ENCODE peak calls at places on chromosomes 13 and 19, in eight cellular contexts. S is stomach, I is A549, Z is esophagus muscularis mucosa, U is transverse colon, E is tibial nerve, D is upper lobe of left lung, O is suprapubic skin. H is an unnamed sample.

GRCh38 chr19:19591133-19591825 is 27.2 kb downstream of the PBX4 start:
- DNase-seq in S (peak; percentile 53), I (peak; percentile 58), Z (no peak), U (peak; percentile 35), E (no peak), D (no peak), O (no peak), H (no peak)

GRCh38 chr13:44303681-44304432 is 69.8 kb upstream of the SERP2 start:
- DNase-seq in S (peak; percentile 26), I (no peak), Z (no peak), U (peak; percentile 41), E (no peak), D (no peak), O (no peak), H (peak; percentile 97)

GRCh38 chr13:24075137-24075975 is 85.2 kb upstream of the SPATA13 start:
- DNase-seq in S (no peak), I (no peak), Z (no peak), U (no peak), E (no peak), D (no peak), O (no peak), H (no peak)

GRCh38 chr19:34218818-34219164 is 35.6 kb upstream of the GARRE1 start:
- DNase-seq in S (no peak), I (no peak), Z (no peak), U (no peak), E (no peak), D (no peak), O (no peak), H (no peak)

GRCh38 chr19:40241809-40242384 is 15.4 kb upstream of the CCNP start:
- DNase-seq in S (no peak), I (no peak), Z (no peak), U (no peak), E (peak; percentile 38), D (no peak), O (no peak), H (no peak)

GRCh38 chr19:13398780-13399726 is 107.2 kb downstream of the CACNA1A start:
- DNase-seq in S (no peak), I (peak; percentile 2), Z (no peak), U (no peak), E (no peak), D (no peak), O (no peak), H (no peak)

GRCh38 chr13:27619093-27619705 is 1.1 kb downstream of the LNX2 start:
- DNase-seq in S (no peak), I (no peak), Z (no peak), U (no peak), E (no peak), D (no peak), O (no peak), H (no peak)

GRCh38 chr13:31965361-31966066 is 66.1 kb upstream of the FRY start:
- DNase-seq in S (no peak), I (no peak), Z (no peak), U (no peak), E (no peak), D (no peak), O (no peak), H (no peak)

GRCh38 chr19:32199501-32200040 is 145.8 kb upstream of the ZNF507 start:
- DNase-seq in S (no peak), I (no peak), Z (peak; percentile 81), U (no peak), E (no peak), D (peak; percentile 44), O (no peak), H (no peak)

GRCh38 chr13:74132152-74132767 is 1.9 kb downstream of the KLF12 start:
- DNase-seq in S (no peak), I (no peak), Z (no peak), U (no peak), E (no peak), D (no peak), O (no peak), H (no peak)

GRCh38 chr19:40413291-40413994 is at the start of gene PRX:
- DNase-seq in S (no peak), I (no peak), Z (no peak), U (no peak), E (no peak), D (no peak), O (no peak), H (no peak)

GRCh38 chr13:24511019-24511823 is 1.4 kb downstream of the PARP4 start:
- DNase-seq in S (peak; percentile 53), I (peak; percentile 68), Z (no peak), U (peak; percentile 56), E (no peak), D (no peak), O (no peak), H (no peak)

GRCh38 chr13:99527346-99527745 is 26.1 kb downstream of the TM9SF2 start:
- DNase-seq in S (no peak), I (no peak), Z (no peak), U (no peak), E (no peak), D (no peak), O (no peak), H (no peak)

GRCh38 chr13:98089826-98090225 is 53.1 kb upstream of the FARP1 start:
- DNase-seq in S (no peak), I (no peak), Z (no peak), U (no peak), E (no peak), D (no peak), O (no peak), H (no peak)

GRCh38 chr13:68160466-68160865 is 930.3 kb upstream of the PCDH9 start:
- DNase-seq in S (no peak), I (no peak), Z (no peak), U (no peak), E (no peak), D (no peak), O (no peak), H (no peak)

GRCh38 chr13:50126378-50127016 is 111.3 kb downstream of the KCNRG start:
- DNase-seq in S (no peak), I (peak; percentile 62), Z (no peak), U (peak; percentile 53), E (no peak), D (peak; percentile 47), O (no peak), H (no peak)

GRCh38 chr13:29587645-29588044 is 7.8 kb downstream of the SLC7A1 start:
- DNase-seq in S (no peak), I (no peak), Z (no peak), U (no peak), E (no peak), D (no peak), O (no peak), H (no peak)

GRCh38 chr19:3441089-3441985 is 39.0 kb downstream of the SMIM24 start:
- DNase-seq in S (no peak), I (no peak), Z (no peak), U (no peak), E (no peak), D (peak; percentile 65), O (no peak), H (peak; percentile 66)

GRCh38 chr19:3442487-3443071 is 37.7 kb downstream of the SMIM24 start:
- DNase-seq in S (no peak), I (no peak), Z (no peak), U (no peak), E (no peak), D (peak; percentile 27), O (no peak), H (no peak)

GRCh38 chr19:3441986-3442329 is 38.4 kb downstream of the SMIM24 start:
- DNase-seq in S (no peak), I (no peak), Z (no peak), U (no peak), E (no peak), D (peak; percentile 62), O (no peak), H (peak; percentile 63)

GRCh38 chr19:3443840-3444694 is 36.3 kb downstream of the SMIM24 start:
- DNase-seq in S (no peak), I (no peak), Z (peak; percentile 87), U (no peak), E (no peak), D (peak; percentile 54), O (no peak), H (no peak)

DNA sequence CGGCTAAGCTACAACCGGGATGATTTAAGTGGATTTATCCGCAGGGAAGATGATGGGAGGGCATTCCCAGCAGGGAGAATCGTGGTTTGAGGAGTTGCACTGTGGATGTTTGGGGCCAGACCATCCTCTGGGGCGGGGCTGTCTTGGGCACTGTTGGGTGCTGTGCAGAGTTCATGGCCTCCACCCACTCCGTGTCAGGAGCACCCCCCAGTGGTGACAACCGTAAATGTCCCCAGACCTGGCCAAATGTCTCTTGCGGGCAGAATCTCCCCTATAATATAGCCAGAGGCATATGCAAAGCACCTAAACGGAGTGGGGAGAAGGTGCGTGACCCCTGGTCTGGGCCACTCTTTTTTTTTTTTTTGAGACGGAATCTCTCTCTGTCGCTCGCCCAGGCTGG is 40.2 kb downstream of the SMIM24 start:
- DNase-seq in S (peak; percentile 57), I (peak; percentile 73), Z (no peak), U (peak; percentile 69), E (no peak), D (no peak), O (no peak), H (peak; percentile 74)
- TF ChIP-seq EP300 in S (no peak), I (no peak), Z (no peak), U (no peak), E (no peak), D (no peak), O (no peak), H (no peak)

GRCh38 chr19:15379996-15380647 is 535 bp upstream of the AKAP8 start:
- DNase-seq in S (peak; percentile 56), I (peak; percentile 74), Z (no peak), U (peak; percentile 80), E (no peak), D (no peak), O (no peak), H (peak; percentile 81)
- TF ChIP-seq POLR2A in S (no peak), I (peak; percentile 42), Z (no peak), U (peak; percentile 13), E (no peak), D (no peak), O (no peak), H (no peak)

GRCh38 chr19:51901860-51902259 is 3.0 kb downstream of the ZNF649 start:
- DNase-seq in S (no peak), I (no peak), Z (no peak), U (no peak), E (no peak), D (no peak), O (no peak), H (no peak)

GRCh38 chr19:51904331-51905165 is at the start of gene ZNF649:
- DNase-seq in S (peak; percentile 81), I (peak; percentile 70), Z (peak; percentile 92), U (peak; percentile 84), E (peak; percentile 60), D (peak; percentile 93), O (peak; percentile 80), H (peak; percentile 84)

DNA sequence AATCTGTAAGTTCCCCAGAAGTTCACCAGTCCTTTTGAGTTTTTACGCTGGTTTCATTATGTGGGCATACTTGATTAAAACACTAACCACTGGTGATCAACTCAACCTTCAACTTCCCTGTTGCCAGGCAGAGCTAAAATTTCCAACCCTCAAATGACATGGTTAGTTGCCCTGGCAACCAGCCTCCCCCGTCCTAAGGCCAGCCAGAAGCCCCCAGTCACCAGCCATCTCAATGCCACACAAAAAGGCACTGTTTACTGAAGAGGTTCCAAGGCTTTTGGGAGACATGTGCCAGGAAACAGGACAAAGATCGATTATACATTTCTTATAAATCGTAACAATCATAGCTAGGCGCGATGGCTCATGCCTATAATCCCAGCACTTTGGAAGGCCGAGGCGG is 1.6 kb downstream of the ZNF649 start:
- DNase-seq in S (no peak), I (no peak), Z (no peak), U (no peak), E (no peak), D (no peak), O (no peak), H (no peak)
- H3K9me3 ChIP-seq in S (peaks cover 11% of the 10 kb centered on the region), I (peaks cover 71% of the 10 kb centered on the region), Z (no peaks in the 10 kb centered on the region), U (peaks cover 38% of the 10 kb centered on the region), E (peaks cover 54% of the 10 kb centered on the region), D (peaks cover 40% of the 10 kb centered on the region), O (no peaks in the 10 kb centered on the region), H (peaks cover 38% of the 10 kb centered on the region)

GRCh38 chr13:86757236-86757978 is 913.8 kb upstream of the SLITRK5 start:
- DNase-seq in S (no peak), I (no peak), Z (no peak), U (no peak), E (no peak), D (no peak), O (no peak), H (no peak)
- TF ChIP-seq EP300 in S (no peak), I (no peak), Z (no peak), U (no peak), E (no peak), D (no peak), O (no peak), H (no peak)